ENCODE peak calls at places on chromosome X, in four cellular contexts. T, R, K and O are unnamed samples.

GRCh38 chrX:46236411-46236810 is 308.8 kb downstream of the ZNF674 start:
- DNase-seq in R (no peak), K (no peak), T (no peak), O (no peak)

GRCh38 chrX:344371-344901 is 25.8 kb upstream of the GTPBP6 start:
- DNase-seq in K (no peak), R (no peak), T (no peak), O (no peak)

GRCh38 chrX:40313269-40313668 is 215.5 kb upstream of the BCOR start:
- DNase-seq in R (no peak), K (no peak), T (no peak), O (no peak)

GRCh38 chrX:12463873-12464272 is 325.6 kb downstream of the FRMPD4 start:
- DNase-seq in T (no peak), K (no peak), R (no peak), O (no peak)

GRCh38 chrX:50431623-50432022 is 39.0 kb downstream of the DGKK start:
- DNase-seq in K (no peak), R (no peak), T (no peak), O (no peak)

GRCh38 chrX:77014655-77015377 is 432.4 kb upstream of the FGF16 start:
- DNase-seq in K (no peak), T (no peak), R (no peak), O (no peak)

GRCh38 chrX:10022580-10023245 is 55.6 kb downstream of the CLDN34 start:
- DNase-seq in T (no peak), R (no peak), K (no peak), O (no peak)

GRCh38 chrX:105150557-105150956 is 69.9 kb downstream of the TEX13A start:
- DNase-seq in T (no peak), K (no peak), R (no peak), O (no peak)

GRCh38 chrX:39513836-39514235 is 583.9 kb downstream of the BCOR start:
- DNase-seq in T (no peak), K (no peak), R (no peak), O (no peak)

GRCh38 chrX:43750248-43750676 is 94.2 kb downstream of the MAOA start:
- DNase-seq in R (no peak), K (peak; percentile 66), T (peak; percentile 39), O (peak; percentile 2)

GRCh38 chrX:55908685-55909212 is 191.2 kb downstream of the RRAGB start:
- DNase-seq in T (no peak), K (no peak), R (no peak), O (no peak)

GRCh38 chrX:20414066-20414465 is 147.4 kb upstream of the RPS6KA3 start:
- DNase-seq in R (no peak), T (no peak), K (no peak), O (no peak)

GRCh38 chrX:132748909-132749308 is 209.5 kb downstream of the HS6ST2 start:
- DNase-seq in R (no peak), K (no peak), T (no peak), O (no peak)

GRCh38 chrX:144333429-144333828 is 449.6 kb downstream of the UBE2NL start:
- DNase-seq in R (no peak), K (no peak), T (no peak), O (no peak)

GRCh38 chrX:80173261-80173660 is 158.7 kb downstream of the TBX22 start:
- DNase-seq in K (no peak), T (no peak), R (no peak), O (no peak)

GRCh38 chrX:102840871-102841705 is 96.0 kb upstream of the RAB40AL start:
- DNase-seq in R (no peak), T (peak; percentile 32), K (no peak), O (no peak)

GRCh38 chrX:12758291-12758690 is 32.9 kb upstream of the PRPS2 start:
- DNase-seq in K (no peak), T (no peak), R (no peak), O (no peak)

GRCh38 chrX:41301438-41301824 is 32.5 kb upstream of the DDX3X start:
- DNase-seq in R (no peak), K (no peak), T (no peak), O (no peak)

GRCh38 chrX:49271341-49271740 is 1.7 kb downstream of the PPP1R3F start:
- DNase-seq in T (no peak), K (no peak), R (no peak), O (no peak)

GRCh38 chrX:40140706-40141499 is 43.1 kb upstream of the BCOR start:
- DNase-seq in R (no peak), T (no peak), K (no peak), O (no peak)

GRCh38 chrX:9285342-9285771 is 179.5 kb upstream of the TBL1X start:
- DNase-seq in K (no peak), T (no peak), R (no peak), O (no peak)

DNA sequence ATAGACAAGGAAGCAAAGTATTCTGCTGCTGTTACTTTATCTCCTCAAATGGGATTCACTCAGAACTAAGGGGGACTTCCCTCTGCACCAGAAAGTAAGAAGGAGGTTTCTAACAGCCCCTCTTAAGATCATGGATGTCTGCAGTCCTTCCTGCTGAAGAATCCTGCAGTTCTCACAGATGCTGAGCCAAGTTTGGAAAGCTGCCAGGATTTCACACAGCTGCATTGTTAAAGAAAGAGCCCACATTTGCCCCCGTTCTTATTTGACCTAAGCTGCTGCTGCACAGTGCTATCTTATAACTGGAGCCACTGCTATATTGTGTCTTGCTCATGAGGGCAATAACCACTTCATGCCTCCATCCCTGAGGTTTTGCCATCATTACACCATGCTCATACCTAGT is 81.1 kb downstream of the FAAH2 start:
- DNase-seq in K (no peak), R (no peak), T (no peak), O (no peak)
- TF ChIP-seq SPI1 in K (no peak), R (no peak), T (no peak), O (no peak)

DNA sequence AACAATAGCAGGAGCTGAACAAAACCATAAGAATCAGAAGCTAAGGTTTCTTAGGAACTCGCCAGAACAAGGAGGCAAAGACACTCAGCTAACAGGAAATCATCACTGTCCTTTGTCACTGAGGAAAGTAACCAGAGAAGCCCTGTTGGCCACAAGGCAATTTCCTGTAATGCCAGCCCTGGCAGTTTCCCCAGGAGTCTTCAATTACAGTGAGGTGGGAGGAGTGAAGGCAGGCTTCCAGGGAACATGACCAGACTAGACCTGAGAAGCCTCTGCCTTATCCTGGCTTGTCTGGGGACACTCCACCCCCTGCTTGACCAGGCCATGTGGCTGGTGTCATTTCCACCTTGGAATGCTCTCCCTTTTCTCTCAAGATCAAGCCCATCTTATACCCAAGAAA is 125.3 kb downstream of the COL4A6 start:
- DNase-seq in K (no peak), R (no peak), T (no peak), O (no peak)
- TF ChIP-seq POLR2AphosphoS5 in K (no peak), R (no peak), T (no peak), O (no peak)

GRCh38 chrX:70476166-70476933 is 31.7 kb downstream of the DLG3 start:
- DNase-seq in K (no peak), R (no peak), T (no peak), O (no peak)
- TF ChIP-seq SPI1 in K (no peak), R (no peak), T (no peak), O (no peak)

GRCh38 chrX:7132335-7133035 is 15.0 kb upstream of the STS start:
- DNase-seq in K (peak; percentile 25), T (peak; percentile 63), R (no peak), O (no peak)
- TF ChIP-seq POLR2AphosphoS5 in K (no peak), T (no peak), R (no peak), O (no peak)

DNA sequence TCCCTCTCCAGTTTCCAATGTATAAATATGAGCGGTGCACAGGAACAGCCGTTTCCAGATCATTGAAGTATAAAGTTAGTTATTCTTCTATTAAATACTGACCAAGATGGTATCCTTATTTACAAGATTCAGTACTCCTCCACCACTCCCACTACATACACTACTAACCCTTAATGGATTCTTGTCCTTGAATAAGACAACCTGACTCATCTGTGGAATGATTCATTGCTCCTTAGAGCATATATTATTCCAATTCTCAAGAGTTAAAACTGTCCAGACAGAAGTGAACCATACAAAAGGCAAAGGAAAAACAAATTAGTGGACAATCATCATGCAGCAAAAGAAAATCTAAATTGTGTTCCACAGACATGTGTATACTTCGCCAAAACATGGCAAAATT is 373.3 kb downstream of the IDS start:
- DNase-seq in T (no peak), K (no peak), R (no peak), O (no peak)
- TF ChIP-seq SPI1 in T (no peak), K (no peak), R (no peak), O (no peak)